ENCODE peak calls at places on chromosomes 1 and 21, in five cellular contexts. E, H, F, Y and J are unnamed samples.

GRCh38 chr1:41580520-41581172 is 96.2 kb upstream of the EDN2 start:
- DNase-seq in H (no peak), Y (no peak), F (no peak), E (no peak), J (no peak)

GRCh38 chr21:17731554-17731953 is 87.6 kb downstream of the C21orf91 start:
- DNase-seq in Y (no peak), H (no peak), E (no peak), F (no peak), J (no peak)

GRCh38 chr1:154716012-154716411 is 108.0 kb upstream of the ADAR start:
- DNase-seq in Y (no peak), F (no peak), E (no peak), H (no peak), J (peak)

GRCh38 chr21:38957575-38958340 is 152.0 kb downstream of the ETS2 start:
- DNase-seq in E (no peak), F (no peak), Y (peak), H (no peak), J (no peak)

GRCh38 chr21:31335957-31336738 is 7.9 kb downstream of the TIAM1 start:
- DNase-seq in E (peak), H (no peak), F (peak), Y (peak), J (peak)

GRCh38 chr1:32948905-32949304 is 15.7 kb downstream of the RNF19B start:
- DNase-seq in Y (no peak), E (no peak), H (no peak), F (no peak), J (no peak)

GRCh38 chr1:110203021-110203661 is 7.0 kb upstream of the KCNC4 start:
- DNase-seq in F (peak), E (peak), H (peak), Y (peak), J (peak)

GRCh38 chr1:211648336-211648735 is 27.1 kb downstream of the NEK2 start:
- DNase-seq in E (peak), H (no peak), Y (peak), F (peak), J (peak)

GRCh38 chr21:25283720-25284119 is 323.6 kb downstream of the MRPL39 start:
- DNase-seq in H (peak), E (peak), Y (no peak), F (peak), J (no peak)

GRCh38 chr1:71587961-71588360 is 507.1 kb upstream of the ZRANB2 start:
- DNase-seq in F (peak), Y (peak), H (peak), E (peak), J (peak)

GRCh38 chr1:230797376-230798186 is 50.4 kb downstream of the CAPN9 start:
- DNase-seq in E (peak), Y (peak), F (peak), H (peak), J (peak)

GRCh38 chr1:62794047-62794446 is 10.1 kb downstream of the ATG4C start:
- DNase-seq in H (no peak), Y (no peak), F (no peak), E (no peak), J (no peak)

GRCh38 chr21:35868005-35868868 is 192.1 kb downstream of the SETD4 start:
- DNase-seq in H (no peak), E (no peak), Y (no peak), F (no peak), J (no peak)

GRCh38 chr1:160438320-160438918 is 38.1 kb downstream of the VANGL2 start:
- DNase-seq in H (no peak), Y (no peak), F (no peak), E (no peak), J (no peak)
- H2AFZ ChIP-seq in H (peak), Y (peak), F (no peak), E (no peak), J (no peak)

GRCh38 chr1:228370941-228371740 is 35.5 kb downstream of the TRIM11 start:
- DNase-seq in E (no peak), F (no peak), H (no peak), Y (no peak), J (no peak)
- H3K4me3 ChIP-seq in E (no peak), F (no peak), H (no peak), Y (no peak), J (no peak)

DNA sequence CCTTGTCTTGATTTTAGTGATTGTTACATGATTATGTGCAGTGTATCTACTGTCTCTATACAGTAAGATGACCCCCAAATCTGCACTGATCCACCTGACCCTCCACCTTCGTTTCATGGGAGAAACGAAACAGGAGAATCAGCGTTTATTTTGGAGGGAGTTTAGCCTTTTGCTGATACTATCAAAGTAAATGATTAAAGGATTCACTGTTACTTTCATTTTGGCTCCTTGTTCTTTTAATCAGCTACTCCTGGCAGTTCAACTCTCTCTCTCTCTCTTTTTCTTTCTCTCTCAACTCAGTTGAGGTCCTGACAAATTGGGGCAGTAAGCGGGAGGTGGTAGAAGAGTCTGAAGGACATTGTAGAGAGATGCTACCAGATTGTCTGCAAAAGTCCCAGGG is 9.9 kb upstream of the OR6K3 start:
- DNase-seq in F (no peak), Y (no peak), E (no peak), H (no peak), J (no peak)
- H3K4me2 ChIP-seq in F (no peak), Y (no peak), E (no peak), H (no peak), J (no peak)

GRCh38 chr21:15772654-15773053 is 42.9 kb downstream of the USP25 start:
- DNase-seq in Y (no peak), H (no peak), F (peak), E (peak), J (no peak)
- H2AFZ ChIP-seq in Y (no peak), H (no peak), F (no peak), E (no peak), J (no peak)

GRCh38 chr1:115462677-115463076 is 124.6 kb upstream of the NGF start:
- DNase-seq in F (no peak), E (no peak), Y (no peak), H (no peak), J (no peak)

GRCh38 chr1:115461526-115461925 is 123.5 kb upstream of the NGF start:
- DNase-seq in E (no peak), H (no peak), F (no peak), Y (no peak), J (no peak)

GRCh38 chr1:115465802-115466363 is 127.8 kb upstream of the NGF start:
- DNase-seq in E (no peak), Y (no peak), F (no peak), H (no peak), J (no peak)

GRCh38 chr1:115466433-115466832 is 128.4 kb upstream of the NGF start:
- DNase-seq in Y (no peak), F (no peak), H (peak), E (no peak), J (peak)

DNA sequence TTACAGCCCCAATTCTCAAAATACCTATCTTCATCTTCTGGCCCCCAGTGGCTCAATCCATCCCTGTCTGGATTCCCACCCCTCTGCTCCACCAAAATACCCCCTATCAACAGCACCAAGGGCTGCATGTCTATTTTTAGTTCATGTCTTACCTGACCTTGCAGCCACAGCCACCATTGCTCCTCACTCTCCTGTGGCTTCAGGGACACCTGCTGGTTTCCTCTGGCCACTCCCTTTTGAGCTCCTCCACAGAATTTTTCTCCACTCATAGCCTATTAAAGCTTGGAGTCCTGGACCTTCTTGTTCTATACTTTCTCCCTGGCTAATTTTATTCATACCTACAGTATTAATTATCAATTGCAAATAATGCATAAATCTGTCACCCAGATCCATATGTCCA is 125.3 kb upstream of the NGF start:
- DNase-seq in Y (peak), H (no peak), E (no peak), F (no peak), J (no peak)
- H3K4me3 ChIP-seq in Y (no peak), H (no peak), E (no peak), F (no peak), J (no peak)